ENCODE peak calls at places on chromosomes 1 and 21, in four cellular contexts. One of them, this sample, is unnamed.

GRCh38 chr1:239218296-239218695 is 168.1 kb upstream of the CHRM3 start:
- DNase-seq in HepG2: no peak
- DNase-seq in GM12878: no peak
- DNase-seq in K562: no peak
- DNase-seq in this sample: no peak

GRCh38 chr21:28391938-28392337 is 600.7 kb downstream of the LTN1 start:
- DNase-seq in HepG2: no peak
- DNase-seq in GM12878: no peak
- DNase-seq in K562: no peak
- DNase-seq in this sample: no peak

GRCh38 chr1:44262414-44262813 is 49.1 kb downstream of the DMAP1 start:
- DNase-seq in HepG2: no peak
- DNase-seq in GM12878: no peak
- DNase-seq in K562: no peak
- DNase-seq in this sample: no peak

GRCh38 chr1:100710881-100711660 is 8.5 kb upstream of the VCAM1 start:
- DNase-seq in HepG2: no peak
- DNase-seq in GM12878: no peak
- DNase-seq in K562: no peak
- DNase-seq in this sample: no peak

GRCh38 chr1:93750946-93751345 is 69.3 kb upstream of the BCAR3 start:
- DNase-seq in HepG2: no peak
- DNase-seq in GM12878: no peak
- DNase-seq in K562: no peak
- DNase-seq in this sample: no peak

GRCh38 chr1:17480846-17481245 is 41.4 kb upstream of the RCC2 start:
- DNase-seq in HepG2: no peak
- DNase-seq in GM12878: no peak
- DNase-seq in K562: no peak
- DNase-seq in this sample: no peak

GRCh38 chr1:76247261-76247852 is 172.8 kb downstream of the ST6GALNAC3 start:
- DNase-seq in HepG2: no peak
- DNase-seq in GM12878: no peak
- DNase-seq in K562: no peak
- DNase-seq in this sample: no peak

GRCh38 chr1:5835179-5835562 is 157.1 kb downstream of the NPHP4 start:
- DNase-seq in HepG2: no peak
- DNase-seq in GM12878: no peak
- DNase-seq in K562: no peak
- DNase-seq in this sample: no peak

GRCh38 chr1:196070940-196071339 is 537.3 kb downstream of the KCNT2 start:
- DNase-seq in HepG2: no peak
- DNase-seq in GM12878: no peak
- DNase-seq in K562: no peak
- DNase-seq in this sample: no peak

GRCh38 chr1:36759355-36759754 is 275.0 kb downstream of the GRIK3 start:
- DNase-seq in HepG2: no peak
- DNase-seq in GM12878: no peak
- DNase-seq in K562: no peak
- DNase-seq in this sample: no peak

GRCh38 chr1:200588698-200589097 is 31.9 kb downstream of the KIF14 start:
- DNase-seq in HepG2: no peak
- DNase-seq in GM12878: no peak
- DNase-seq in K562: no peak
- DNase-seq in this sample: no peak

GRCh38 chr1:54854376-54855020 is 32.5 kb downstream of the DHCR24 start:
- DNase-seq in HepG2: no peak
- DNase-seq in GM12878: no peak
- DNase-seq in K562: no peak
- DNase-seq in this sample: no peak

GRCh38 chr1:21641076-21641475 is 28.1 kb downstream of the RAP1GAP start:
- DNase-seq in HepG2: no peak
- DNase-seq in GM12878: no peak
- DNase-seq in K562: no peak
- DNase-seq in this sample: no peak

GRCh38 chr1:109615879-109616278 is 3.5 kb downstream of the GNAT2 start:
- DNase-seq in HepG2: no peak
- DNase-seq in GM12878: no peak
- DNase-seq in K562: no peak
- DNase-seq in this sample: no peak

GRCh38 chr1:98556521-98557158 is 104.9 kb upstream of the SNX7 start:
- DNase-seq in HepG2: peak; percentile 30
- DNase-seq in GM12878: no peak
- DNase-seq in K562: peak; percentile 3
- DNase-seq in this sample: peak; percentile 45

DNA sequence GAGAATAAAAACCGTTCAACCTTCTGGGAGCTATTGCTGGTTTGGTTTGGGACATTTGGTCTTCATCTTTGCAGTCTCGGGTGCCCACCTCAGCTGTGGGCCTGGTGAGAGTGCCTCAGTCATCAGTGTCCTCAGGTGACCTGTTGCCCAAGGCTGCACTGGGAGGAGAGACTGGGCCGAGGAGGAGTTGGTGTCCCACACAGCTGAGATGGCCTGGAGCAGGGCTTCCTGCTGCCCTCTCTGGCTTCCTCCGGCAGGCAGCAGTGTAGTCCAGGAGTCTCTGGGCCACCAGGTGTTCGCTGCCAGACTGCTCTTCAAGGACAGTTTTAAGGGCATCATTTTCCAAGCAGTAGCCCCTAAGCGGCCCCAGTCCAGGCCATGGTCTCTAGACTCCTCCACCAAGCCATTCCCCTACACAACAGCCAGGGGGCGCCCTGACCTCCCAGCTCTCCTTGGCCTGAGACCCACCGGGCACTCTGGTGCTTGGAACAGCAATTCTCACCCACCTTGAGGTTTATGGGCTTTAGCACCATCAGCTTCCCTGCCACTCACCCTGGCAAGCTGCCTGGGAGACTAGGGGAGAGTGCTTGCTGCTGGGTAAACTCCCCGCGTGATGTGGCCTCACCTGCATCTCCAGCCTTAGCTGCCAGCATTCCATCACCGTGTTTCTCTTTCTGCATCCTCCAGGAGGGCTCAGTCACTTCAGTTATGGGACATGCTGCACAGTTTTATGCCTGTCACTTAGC is 9.1 kb upstream of the SYTL1 start:
- DNase-seq in HepG2: no peak
- DNase-seq in GM12878: no peak
- DNase-seq in K562: peak; percentile 85
- DNase-seq in this sample: peak; percentile 83
- TF ChIP-seq SP1 in HepG2: no peak
- TF ChIP-seq SP1 in GM12878: no peak
- TF ChIP-seq SP1 in K562: no peak
- TF ChIP-seq SP1 in this sample: no peak

GRCh38 chr1:231040800-231041704 is 998 bp upstream of the FAM89A start:
- DNase-seq in HepG2: no peak
- DNase-seq in GM12878: no peak
- DNase-seq in K562: no peak
- DNase-seq in this sample: peak; percentile 52

GRCh38 chr1:231041705-231042261 is 1.7 kb upstream of the FAM89A start:
- DNase-seq in HepG2: no peak
- DNase-seq in GM12878: no peak
- DNase-seq in K562: peak; percentile 28
- DNase-seq in this sample: no peak

GRCh38 chr1:231040019-231040799 is at the start of gene FAM89A:
- DNase-seq in HepG2: no peak
- DNase-seq in GM12878: no peak
- DNase-seq in K562: peak; percentile 97
- DNase-seq in this sample: peak; percentile 96

GRCh38 chr1:231037585-231038517 is 2.2 kb downstream of the FAM89A start:
- DNase-seq in HepG2: no peak
- DNase-seq in GM12878: no peak
- DNase-seq in K562: no peak
- DNase-seq in this sample: peak; percentile 58

DNA sequence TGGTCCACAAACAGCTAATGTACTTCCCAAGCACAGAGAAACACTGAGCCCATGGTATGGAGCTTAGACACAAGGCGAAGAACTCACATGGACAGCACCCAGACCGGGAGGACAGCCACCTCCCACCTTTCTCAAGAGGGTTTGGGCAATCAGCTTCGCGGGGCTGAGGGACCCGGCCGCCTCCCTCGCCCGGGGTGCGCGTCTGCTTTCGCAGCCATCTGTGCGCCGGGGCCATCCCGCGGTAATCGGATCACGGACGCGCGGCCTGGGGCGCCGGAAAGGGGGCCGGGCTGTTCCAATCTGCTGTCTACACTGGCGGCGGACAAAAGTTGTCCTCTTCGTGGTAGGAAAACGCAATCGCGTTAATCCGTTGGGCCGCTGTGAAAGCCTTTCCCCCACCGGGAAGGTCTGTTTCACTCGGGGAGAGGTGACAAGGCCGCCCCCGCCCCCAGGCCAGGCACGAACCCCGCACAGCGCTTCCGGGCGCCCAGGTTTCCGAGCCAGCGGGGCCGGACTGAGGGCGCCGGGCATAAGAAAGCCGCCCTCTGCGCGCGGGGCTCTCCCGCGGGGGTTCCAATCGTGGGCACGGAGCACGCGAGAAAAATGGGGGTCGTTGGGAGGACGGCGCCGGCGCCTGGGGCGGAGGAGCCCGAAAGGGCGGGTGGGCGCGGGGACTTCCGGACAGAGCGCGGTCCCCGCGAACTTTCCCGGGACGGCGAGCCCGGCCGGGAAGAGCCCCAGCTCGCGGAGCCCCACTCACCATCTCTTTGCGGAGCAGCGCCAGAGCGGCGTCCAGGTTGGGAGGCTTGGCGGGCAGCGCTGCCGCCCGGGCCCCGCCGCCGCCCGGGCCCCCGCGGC is 664 bp downstream of the FAM89A start:
- DNase-seq in HepG2: no peak
- DNase-seq in GM12878: no peak
- DNase-seq in K562: peak; percentile 72
- DNase-seq in this sample: peak; percentile 55
- TF ChIP-seq BHLHE40 in HepG2: no peak
- TF ChIP-seq BHLHE40 in GM12878: no peak
- TF ChIP-seq BHLHE40 in K562: no peak
- TF ChIP-seq BHLHE40 in this sample: no peak

GRCh38 chr21:36917487-36918158 is 48.8 kb downstream of the HLCS start:
- DNase-seq in HepG2: peak; percentile 55
- DNase-seq in GM12878: no peak
- DNase-seq in K562: peak; percentile 25
- DNase-seq in this sample: peak; percentile 63
- TF ChIP-seq SP1 in HepG2: no peak
- TF ChIP-seq SP1 in GM12878: no peak
- TF ChIP-seq SP1 in K562: no peak
- TF ChIP-seq SP1 in this sample: no peak

GRCh38 chr1:181356505-181357340 is 126.6 kb upstream of the CACNA1E start:
- DNase-seq in HepG2: no peak
- DNase-seq in GM12878: no peak
- DNase-seq in K562: no peak
- DNase-seq in this sample: no peak
- TF ChIP-seq BHLHE40 in HepG2: no peak
- TF ChIP-seq BHLHE40 in GM12878: no peak
- TF ChIP-seq BHLHE40 in K562: no peak
- TF ChIP-seq BHLHE40 in this sample: no peak

DNA sequence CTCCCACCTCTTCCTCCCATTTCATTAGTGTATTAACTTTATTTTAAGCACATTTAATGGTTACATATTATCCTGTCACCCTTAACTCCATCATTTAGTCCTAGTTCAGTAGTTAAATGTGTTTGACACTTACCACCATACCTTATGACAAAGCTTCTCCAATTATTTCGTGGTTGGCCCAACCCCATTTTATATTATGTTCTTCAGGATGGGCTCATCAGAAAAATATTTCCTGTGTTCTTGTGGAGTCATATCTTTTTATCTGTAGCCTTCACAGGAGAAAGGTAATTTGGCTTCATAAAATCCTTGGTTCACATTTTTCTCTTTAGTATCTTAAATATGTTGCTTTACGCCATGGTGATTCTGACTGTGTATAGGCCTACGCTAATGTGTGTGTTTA is 142.3 kb upstream of the COL6A1 start:
- DNase-seq in HepG2: no peak
- DNase-seq in GM12878: no peak
- DNase-seq in K562: no peak
- DNase-seq in this sample: no peak
- TF ChIP-seq SP1 in HepG2: no peak
- TF ChIP-seq SP1 in GM12878: no peak
- TF ChIP-seq SP1 in K562: no peak
- TF ChIP-seq SP1 in this sample: no peak

GRCh38 chr1:211639500-211640361 is 35.7 kb downstream of the NEK2 start:
- DNase-seq in HepG2: peak; percentile 78
- DNase-seq in GM12878: no peak
- DNase-seq in K562: no peak
- DNase-seq in this sample: no peak
- TF ChIP-seq BHLHE40 in HepG2: no peak
- TF ChIP-seq BHLHE40 in GM12878: no peak
- TF ChIP-seq BHLHE40 in K562: no peak
- TF ChIP-seq BHLHE40 in this sample: no peak

DNA sequence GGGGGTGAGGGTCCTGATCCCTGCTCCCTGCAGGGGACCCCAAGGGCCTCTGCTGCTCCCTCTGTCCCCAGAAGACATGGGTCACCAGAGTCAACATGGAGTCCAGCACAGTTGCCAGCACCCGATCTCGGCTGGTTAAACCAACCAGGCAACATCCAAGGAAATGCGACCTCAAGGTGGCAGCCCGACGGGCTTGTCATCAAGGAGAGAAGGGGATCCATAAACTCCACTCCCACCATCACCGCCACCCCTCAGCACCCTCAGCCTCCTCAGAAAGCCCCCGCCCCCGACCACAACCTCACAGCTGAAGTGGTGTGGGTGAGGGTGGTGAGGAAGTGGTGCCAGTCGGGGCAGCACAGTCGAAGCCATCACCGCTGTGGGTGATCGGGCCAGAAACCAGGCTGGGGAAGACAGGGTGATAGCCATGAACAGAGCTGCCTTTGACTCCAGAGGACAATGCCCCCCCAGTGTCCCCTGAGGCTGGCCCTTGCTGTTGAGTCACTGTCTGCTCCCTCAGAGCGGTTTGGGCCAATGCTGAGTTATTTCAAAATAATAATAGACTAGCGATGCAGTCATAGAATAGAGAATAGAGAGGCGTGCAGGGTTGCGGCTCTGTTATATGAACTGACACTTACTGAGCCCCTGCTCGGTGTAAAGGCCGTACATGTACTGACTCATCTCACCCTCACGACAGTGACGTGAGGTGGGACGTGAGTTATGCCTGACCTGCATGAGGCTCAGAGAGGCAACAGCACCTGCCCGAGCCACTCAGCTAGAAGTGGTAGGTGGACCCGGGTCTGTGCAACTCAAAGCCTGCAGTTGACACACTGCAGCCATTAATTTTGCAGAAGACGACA is 88.7 kb upstream of the IFFO2 start:
- DNase-seq in HepG2: no peak
- DNase-seq in GM12878: no peak
- DNase-seq in K562: no peak
- DNase-seq in this sample: no peak
- TF ChIP-seq SP1 in HepG2: no peak
- TF ChIP-seq SP1 in GM12878: no peak
- TF ChIP-seq SP1 in K562: no peak
- TF ChIP-seq SP1 in this sample: no peak

GRCh38 chr21:33831962-33832659 is 83.5 kb downstream of the ATP5PO start:
- DNase-seq in HepG2: no peak
- DNase-seq in GM12878: no peak
- DNase-seq in K562: no peak
- DNase-seq in this sample: no peak
- TF ChIP-seq BHLHE40 in HepG2: no peak
- TF ChIP-seq BHLHE40 in GM12878: no peak
- TF ChIP-seq BHLHE40 in K562: no peak
- TF ChIP-seq BHLHE40 in this sample: no peak